ENCODE peak calls at places on chromosomes 3 and 15, in eight cellular contexts. H, W, F, G, R, E, J and D are unnamed samples.

GRCh38 chr3:189727898-189728297 is 96.7 kb downstream of the TP63 start:
- DNase-seq in G (no peak), F (no peak), J (peak; percentile 74), W (peak; percentile 69), E (no peak), R (no peak), H (no peak), D (no peak)

GRCh38 chr3:164748626-164749025 is 329.7 kb downstream of the SI start:
- DNase-seq in H (no peak), E (no peak), G (no peak), J (no peak), R (no peak), W (no peak), F (no peak), D (no peak)

GRCh38 chr15:51848811-51849210 is 19.4 kb downstream of the TMOD3 start:
- DNase-seq in H (no peak), G (no peak), F (no peak), W (no peak), E (no peak), R (no peak), J (no peak), D (no peak)

GRCh38 chr15:71669688-71670087 is 140.7 kb upstream of the NR2E3 start:
- DNase-seq in F (no peak), J (no peak), R (no peak), G (no peak), H (no peak), W (no peak), E (no peak), D (no peak)

GRCh38 chr15:73318463-73319351 is 50.1 kb downstream of the HCN4 start:
- DNase-seq in R (peak; percentile 66), H (no peak), J (peak; percentile 4), G (no peak), E (peak; percentile 50), W (no peak), F (no peak), D (peak; percentile 55)

GRCh38 chr3:77081240-77081661 is 41.4 kb downstream of the ROBO2 start:
- DNase-seq in G (no peak), W (peak; percentile 67), J (peak; percentile 65), E (no peak), H (no peak), R (peak; percentile 37), F (no peak), D (no peak)

GRCh38 chr3:186406669-186407635 is 44.9 kb upstream of the DGKG start:
- DNase-seq in R (peak; percentile 46), E (no peak), J (no peak), W (no peak), F (peak; percentile 79), G (peak; percentile 80), H (no peak), D (no peak)

GRCh38 chr3:124372784-124373183 is 357.5 kb upstream of the UMPS start:
- DNase-seq in W (no peak), E (no peak), J (peak; percentile 22), H (no peak), F (no peak), R (no peak), G (no peak), D (peak; percentile 28)

GRCh38 chr15:89814112-89814742 is 425 bp downstream of the ANPEP start:
- DNase-seq in W (no peak), F (no peak), H (peak; percentile 67), J (no peak), R (no peak), E (no peak), G (no peak), D (no peak)

GRCh38 chr3:196524527-196524926 is 9.4 kb upstream of the SMCO1 start:
- DNase-seq in W (peak; percentile 17), H (no peak), R (no peak), G (no peak), F (no peak), E (no peak), J (no peak), D (no peak)

GRCh38 chr3:46325645-46326300 is 28.1 kb upstream of the CCR2 start:
- DNase-seq in F (no peak), W (no peak), H (no peak), R (no peak), E (no peak), J (no peak), G (no peak), D (no peak)

GRCh38 chr3:113898892-113899291 is 48.9 kb upstream of the ZDHHC23 start:
- DNase-seq in R (no peak), H (no peak), G (no peak), F (no peak), J (peak; percentile 44), E (no peak), W (peak; percentile 50), D (no peak)

GRCh38 chr15:83380682-83381081 is 66.5 kb upstream of the SH3GL3 start:
- DNase-seq in F (no peak), W (peak; percentile 26), R (peak; percentile 66), G (no peak), J (peak; percentile 58), H (peak; percentile 60), E (peak; percentile 70), D (peak; percentile 35)

GRCh38 chr3:110101361-110101760 is 764.0 kb upstream of the DPPA4 start:
- DNase-seq in G (no peak), J (no peak), R (no peak), H (no peak), E (no peak), F (no peak), W (peak; percentile 20), D (no peak)

DNA sequence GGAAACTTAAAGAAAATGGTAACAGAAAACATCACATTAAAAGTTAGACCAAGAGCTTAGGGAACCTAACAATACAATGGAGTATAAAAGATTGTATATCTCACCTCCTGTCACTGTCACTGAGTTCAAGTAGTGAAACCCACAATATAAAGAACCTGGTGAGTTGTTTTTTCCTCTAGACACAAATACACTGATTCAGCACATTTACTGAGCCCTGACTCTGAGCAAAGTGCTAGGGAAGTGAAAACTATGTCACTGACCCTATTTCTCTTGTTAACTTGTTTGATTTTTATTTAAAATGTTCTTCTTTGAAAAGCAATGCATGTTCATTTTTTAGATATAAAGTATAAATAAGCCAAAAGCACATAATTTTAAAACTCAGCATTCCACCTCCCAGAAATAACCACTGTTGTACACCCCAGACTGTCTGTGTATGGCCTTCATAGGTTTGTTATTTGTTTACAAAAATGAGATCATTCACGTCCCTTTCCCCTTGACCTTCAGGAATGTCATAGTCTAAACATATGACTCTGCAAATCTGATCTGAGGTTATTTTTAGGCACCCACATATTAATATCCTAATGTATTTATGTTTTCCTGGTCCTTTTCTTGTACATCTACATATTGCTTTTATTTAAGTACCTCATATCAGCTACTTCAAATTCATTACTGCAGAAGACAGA is 69.2 kb upstream of the CSTA start:
- DNase-seq in J (no peak), G (no peak), F (no peak), E (no peak), R (no peak), W (peak; percentile 30), H (no peak), D (no peak)
- H3K4me1 ChIP-seq in J (no peaks in the 10 kb centered on the region), G (no peaks in the 10 kb centered on the region), F (no peaks in the 10 kb centered on the region), E (peaks cover 5% of the 10 kb centered on the region), R (no peaks in the 10 kb centered on the region), W (no peaks in the 10 kb centered on the region), H (no peaks in the 10 kb centered on the region), D (no peaks in the 10 kb centered on the region)

GRCh38 chr3:7204848-7205156 is 343.9 kb downstream of the GRM7 start:
- DNase-seq in G (no peak), H (no peak), E (no peak), W (no peak), R (no peak), F (no peak), J (no peak), D (no peak)

GRCh38 chr3:7201784-7202183 is 340.9 kb downstream of the GRM7 start:
- DNase-seq in J (no peak), H (no peak), F (no peak), R (no peak), E (no peak), W (no peak), G (no peak), D (no peak)

GRCh38 chr3:7205535-7206331 is 344.8 kb downstream of the GRM7 start:
- DNase-seq in J (peak; percentile 39), H (no peak), E (no peak), F (no peak), W (no peak), R (no peak), G (no peak), D (no peak)

GRCh38 chr3:7207092-7207491 is 346.2 kb downstream of the GRM7 start:
- DNase-seq in E (no peak), W (no peak), J (no peak), F (no peak), R (no peak), H (no peak), G (no peak), D (no peak)

DNA sequence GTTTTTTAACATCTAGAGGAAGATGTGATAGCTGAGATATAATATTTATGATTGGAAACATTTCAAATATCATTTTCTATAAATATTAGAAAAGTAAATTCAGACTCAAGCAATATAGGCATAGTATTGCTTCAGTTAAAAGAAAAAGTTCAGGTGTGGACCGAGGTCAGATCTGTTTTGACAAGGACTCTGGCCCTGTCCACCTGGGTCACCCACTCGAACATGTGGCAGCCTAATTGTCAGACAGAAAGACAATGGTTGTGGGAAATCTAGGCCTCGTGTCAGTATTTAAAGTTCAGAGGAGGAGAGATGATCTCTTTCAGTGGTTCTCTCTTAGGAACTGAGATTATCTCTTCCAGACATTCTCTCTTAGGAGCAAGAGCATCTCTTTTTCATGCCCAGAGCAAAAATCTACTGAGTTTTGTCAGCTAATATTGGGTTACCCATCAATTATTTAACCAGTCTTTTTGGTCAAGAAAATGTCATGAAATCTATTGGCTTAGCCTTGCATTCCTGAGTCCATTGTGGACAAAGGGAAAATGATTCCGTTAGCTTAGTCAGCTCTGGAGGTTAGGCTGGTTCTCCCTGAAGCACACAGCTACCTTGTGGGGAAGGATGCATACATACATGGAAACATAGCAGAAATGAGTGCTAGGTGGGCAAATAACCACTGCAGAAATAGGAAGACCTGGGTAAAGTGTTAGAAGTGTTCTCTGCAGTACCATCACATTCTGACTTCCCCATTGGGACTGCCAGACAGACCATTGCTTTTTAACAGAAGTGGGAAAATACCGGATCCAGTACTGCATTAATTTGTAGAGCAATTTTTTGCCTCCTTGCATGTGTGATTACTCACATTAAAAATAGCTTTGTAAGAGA is 343.3 kb downstream of the GRM7 start:
- DNase-seq in E (no peak), H (no peak), J (no peak), G (no peak), F (no peak), R (no peak), W (no peak), D (no peak)
- H3K36me3 ChIP-seq in E (no peaks in the 10 kb centered on the region), H (no peaks in the 10 kb centered on the region), J (no peaks in the 10 kb centered on the region), G (no peaks in the 10 kb centered on the region), F (no peaks in the 10 kb centered on the region), R (no peaks in the 10 kb centered on the region), W (no peaks in the 10 kb centered on the region), D (no peaks in the 10 kb centered on the region)

DNA sequence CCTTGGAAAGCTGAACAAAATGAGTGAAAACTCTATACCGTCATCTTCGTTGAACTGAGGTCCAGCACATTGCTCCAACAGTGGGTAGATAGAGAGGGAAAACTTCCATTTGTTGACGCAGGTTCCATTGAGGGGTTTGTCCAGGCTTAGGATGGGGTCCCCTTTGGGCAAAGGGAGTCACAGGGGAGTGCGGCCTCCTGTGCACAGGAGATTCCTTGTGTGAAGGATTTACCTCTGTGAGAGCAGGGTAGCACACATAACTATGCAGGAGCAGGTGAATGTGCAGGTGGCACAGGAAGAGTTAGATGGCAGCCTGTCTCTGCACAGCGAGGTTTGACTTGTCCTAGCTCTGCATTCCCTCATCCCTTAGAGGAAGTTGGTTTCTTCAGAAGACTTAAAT is 139.3 kb downstream of the SNRPN start:
- DNase-seq in F (no peak), R (no peak), H (no peak), G (no peak), W (no peak), E (no peak), J (no peak), D (no peak)
- H3K9me3 ChIP-seq in F (peaks cover 49% of the 10 kb centered on the region), R (no peaks in the 10 kb centered on the region), H (peaks cover 100% of the 10 kb centered on the region), G (peaks cover 79% of the 10 kb centered on the region), W (peaks cover 34% of the 10 kb centered on the region), E (peaks cover 66% of the 10 kb centered on the region), J (no peaks in the 10 kb centered on the region), D (no peaks in the 10 kb centered on the region)

GRCh38 chr3:50238549-50239026 is 2.6 kb downstream of the GNAI2 start:
- DNase-seq in G (peak; percentile 85), E (peak; percentile 94), W (no peak), R (no peak), J (peak; percentile 34), H (peak; percentile 92), F (peak; percentile 75), D (no peak)
- H3K4me1 ChIP-seq in G (peaks cover 62% of the 10 kb centered on the region), E (peaks cover 66% of the 10 kb centered on the region), W (peaks cover 30% of the 10 kb centered on the region), R (peaks cover 22% of the 10 kb centered on the region), J (peaks cover 25% of the 10 kb centered on the region), H (peaks cover 74% of the 10 kb centered on the region), F (peaks cover 34% of the 10 kb centered on the region), D (no peaks in the 10 kb centered on the region)